ENCODE peak calls at places on chromosomes 12 and 14, in five cellular contexts. F, Q, V, K and G are unnamed samples.

GRCh38 chr14:64878775-64879634 is 702 bp downstream of the SPTB start:
- DNase-seq in K (no peak), F (peak; percentile 39), V (no peak), Q (no peak), G (no peak)

GRCh38 chr12:97837401-97837800 is 374.8 kb downstream of the RMST start:
- DNase-seq in Q (peak; percentile 13), F (no peak), V (no peak), K (no peak), G (no peak)

GRCh38 chr14:105498430-105499255 is 7.6 kb downstream of the TEDC1 start:
- DNase-seq in Q (no peak), V (no peak), F (no peak), K (no peak), G (peak; percentile 45)

GRCh38 chr12:85843606-85844325 is 7.6 kb upstream of the RASSF9 start:
- DNase-seq in K (no peak), F (no peak), V (no peak), Q (no peak), G (no peak)

GRCh38 chr14:92565040-92565717 is 51.6 kb downstream of the RIN3 start:
- DNase-seq in V (no peak), F (no peak), Q (no peak), K (no peak), G (no peak)

GRCh38 chr14:52399886-52400599 is 85.9 kb downstream of the PTGER2 start:
- DNase-seq in F (no peak), V (no peak), Q (peak; percentile 68), K (no peak), G (no peak)

GRCh38 chr14:60250318-60251035 is 1.5 kb downstream of the PPM1A start:
- DNase-seq in K (no peak), Q (peak; percentile 12), V (no peak), F (no peak), G (no peak)

GRCh38 chr12:5549011-5549410 is 117.1 kb downstream of the NTF3 start:
- DNase-seq in F (no peak), V (no peak), K (no peak), Q (no peak), G (no peak)

GRCh38 chr14:96117101-96117897 is 78.1 kb downstream of the C14orf132 start:
- DNase-seq in Q (no peak), V (no peak), F (no peak), K (no peak), G (no peak)

GRCh38 chr12:124685689-124685993 is 118.2 kb upstream of the NCOR2 start:
- DNase-seq in V (no peak), Q (no peak), K (no peak), F (no peak), G (no peak)

GRCh38 chr14:32306549-32306948 is 22.5 kb upstream of the AKAP6 start:
- DNase-seq in V (no peak), F (no peak), K (no peak), Q (no peak), G (no peak)

GRCh38 chr14:84857129-84857528 is 672.8 kb upstream of the FLRT2 start:
- DNase-seq in V (no peak), K (no peak), Q (no peak), F (no peak), G (no peak)

GRCh38 chr14:101962503-101962874 is 1.9 kb upstream of the DYNC1H1 start:
- DNase-seq in Q (peak; percentile 88), F (peak; percentile 67), V (peak; percentile 84), K (no peak), G (peak; percentile 67)

GRCh38 chr12:24617471-24617870 is 331.4 kb downstream of the BCAT1 start:
- DNase-seq in Q (no peak), V (no peak), F (no peak), K (no peak), G (no peak)

GRCh38 chr12:109193896-109194295 is 77.5 kb downstream of the ACACB start:
- DNase-seq in V (no peak), K (no peak), F (no peak), Q (no peak), G (no peak)

GRCh38 chr14:48584031-48584430 is 908.6 kb upstream of the MDGA2 start:
- DNase-seq in V (no peak), Q (no peak), F (no peak), K (no peak), G (no peak)

GRCh38 chr12:116916714-116917114 is 6.0 kb downstream of the FBXW8 start:
- DNase-seq in F (peak; percentile 11), Q (peak; percentile 70), K (no peak), V (peak; percentile 60), G (no peak)

GRCh38 chr12:131573631-131574396 is 137.1 kb upstream of the SFSWAP start:
- DNase-seq in K (no peak), F (no peak), V (no peak), Q (no peak), G (no peak)

GRCh38 chr14:21868442-21869046 is 194.9 kb upstream of the OR4E1 start:
- DNase-seq in V (peak; percentile 5), K (no peak), F (no peak), Q (peak; percentile 8), G (no peak)

DNA sequence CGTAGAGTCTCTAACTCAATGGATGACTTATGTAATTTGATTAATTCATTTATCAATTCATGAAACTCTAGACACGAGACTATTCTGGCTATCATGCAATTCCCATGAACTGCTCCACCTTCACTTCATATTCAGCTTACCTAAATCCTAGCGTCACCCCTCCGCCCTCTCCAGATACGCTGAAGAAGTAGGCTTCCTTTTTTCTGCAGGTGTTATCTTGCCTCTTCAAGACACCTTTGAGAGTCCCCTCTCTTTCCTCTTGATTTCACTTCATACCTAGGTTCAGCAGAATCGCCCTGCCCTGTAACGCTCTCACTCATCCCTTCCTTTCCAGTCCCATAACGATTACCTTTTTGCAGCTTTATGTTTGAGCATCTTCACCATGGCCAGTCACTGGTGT is 4.0 kb upstream of the RNASE4 start:
- DNase-seq in V (no peak), Q (no peak), K (no peak), F (no peak), G (no peak)
- H3K4me3 ChIP-seq in V (peak overlapping the region; percentile 82), Q (no peak overlapping the region), K (peak overlapping the region; percentile 94), F (peak overlapping the region; percentile 89), G (no peak overlapping the region)

DNA sequence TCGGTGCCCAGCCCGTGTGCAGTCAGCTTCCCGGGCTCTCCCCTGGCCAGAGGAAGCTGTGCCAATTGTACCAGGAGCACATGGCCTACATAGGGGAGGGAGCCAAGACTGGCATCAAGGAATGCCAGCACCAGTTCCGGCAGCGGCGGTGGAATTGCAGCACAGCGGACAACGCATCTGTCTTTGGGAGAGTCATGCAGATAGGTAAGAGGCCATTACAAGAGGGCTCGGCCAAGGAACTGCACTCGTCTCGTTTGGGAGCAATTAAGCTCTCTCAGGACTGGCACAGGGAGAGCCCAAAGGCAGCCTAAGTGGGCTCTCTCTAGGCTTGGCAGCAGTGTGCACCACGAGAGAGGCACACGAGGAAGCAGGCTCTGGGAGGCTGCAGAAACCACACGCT is 3.7 kb downstream of the WNT5B start:
- DNase-seq in V (no peak), F (no peak), K (no peak), Q (no peak), G (peak; percentile 92)
- H3K4me3 ChIP-seq in V (no peak overlapping the region), F (no peak overlapping the region), K (no peak overlapping the region), Q (no peak overlapping the region), G (no peak overlapping the region)

GRCh38 chr12:7502612-7503011 is 965 bp downstream of the CD163 start:
- DNase-seq in Q (no peak), K (no peak), F (no peak), V (no peak), G (no peak)
- H3K4me3 ChIP-seq in Q (no peak overlapping the region), K (peak overlapping the region; percentile 46), F (peak overlapping the region; percentile 37), V (no peak overlapping the region), G (peak overlapping the region; percentile 5)

GRCh38 chr12:48996794-48997718 is 2.1 kb downstream of the DDN start:
- DNase-seq in V (no peak), Q (peak; percentile 65), K (no peak), F (peak; percentile 82), G (peak; percentile 84)
- H3K4me3 ChIP-seq in V (peak overlapping the region; percentile 56), Q (no peak overlapping the region), K (peak overlapping the region; percentile 65), F (peak overlapping the region; percentile 65), G (peak overlapping the region; percentile 35)

DNA sequence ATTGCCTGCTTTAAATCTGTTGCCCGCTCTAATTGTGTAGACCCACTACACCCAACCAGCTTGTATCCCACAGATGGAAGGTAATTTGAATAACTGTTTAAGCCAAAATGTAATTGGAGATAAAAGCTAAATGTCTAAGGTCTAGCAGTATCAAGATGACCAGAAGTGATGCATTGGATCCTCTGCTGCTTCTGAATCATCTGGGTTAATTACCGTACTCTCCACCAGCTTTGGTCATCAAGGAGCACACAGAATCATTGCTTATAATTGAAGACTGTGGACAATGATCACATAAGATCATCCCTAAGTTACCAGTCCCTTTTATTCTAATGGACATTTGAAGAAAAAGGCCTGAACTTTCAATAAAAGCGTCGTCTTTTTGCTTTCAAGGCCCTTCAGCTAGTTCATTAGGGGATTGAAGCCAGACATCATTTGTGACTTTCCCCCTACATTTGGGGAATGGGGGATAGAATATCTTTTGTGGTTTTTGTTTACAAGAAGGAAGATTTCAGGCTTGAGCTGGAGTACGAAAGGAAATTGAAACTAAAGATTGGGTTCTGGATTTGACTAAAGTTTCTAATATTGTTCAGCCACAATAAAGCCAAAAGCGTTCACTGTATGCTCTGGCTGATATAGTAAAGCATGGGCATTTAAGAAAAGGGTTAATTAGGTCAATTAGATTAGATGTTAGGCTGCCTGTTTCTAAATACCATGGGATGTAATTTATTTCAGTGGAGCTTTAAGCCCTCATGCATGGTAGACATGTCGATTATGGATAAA is 123.2 kb downstream of the CHST11 start:
- DNase-seq in F (no peak), K (no peak), V (no peak), Q (no peak), G (no peak)
- H3K4me3 ChIP-seq in F (no peak overlapping the region), K (no peak overlapping the region), V (no peak overlapping the region), Q (no peak overlapping the region), G (no peak overlapping the region)